ENCODE peak calls at places on chromosomes 16 and 17, in five cellular contexts. N is aorta, E is NCI-H1092 treated with DMSO at 0.1 percent for 48 hours, H is IMR-90, S is NCI-H2081 treated with DMSO at 0.1 percent for 48 hours. F is an unnamed sample.

GRCh38 chr17:17510456-17511292 is 14.5 kb upstream of the RASD1 start:
- DNase-seq in N (peak; percentile 29), H (no peak), S (no peak), E (no peak), F (peak; percentile 27)

GRCh38 chr17:51059781-51060180 is 60.9 kb downstream of the SPAG9 start:
- DNase-seq in E (no peak), N (no peak), S (no peak), H (peak; percentile 70), F (no peak)

GRCh38 chr17:82687375-82687861 is 11.1 kb downstream of the RAB40B start:
- DNase-seq in S (no peak), H (peak; percentile 15), N (peak; percentile 12), E (no peak), F (no peak)

GRCh38 chr17:41734139-41734948 is at the start of gene HAP1:
- DNase-seq in E (no peak), N (no peak), S (no peak), H (peak; percentile 8), F (no peak)

GRCh38 chr17:29674270-29674669 is 51.6 kb upstream of the CORO6 start:
- DNase-seq in E (no peak), N (no peak), H (no peak), S (no peak), F (no peak)

GRCh38 chr17:77235370-77236080 is 94.8 kb downstream of the SEC14L1 start:
- DNase-seq in E (no peak), H (peak; percentile 88), N (peak; percentile 88), S (no peak), F (peak; percentile 77)

GRCh38 chr17:39751016-39751543 is 13.3 kb downstream of the GRB7 start:
- DNase-seq in S (no peak), N (no peak), H (no peak), E (no peak), F (no peak)

GRCh38 chr17:3770471-3770870 is 30.5 kb downstream of the ITGAE start:
- DNase-seq in N (peak; percentile 52), S (no peak), E (no peak), H (no peak), F (no peak)

GRCh38 chr16:48206594-48207242 is 37.4 kb upstream of the LONP2 start:
- DNase-seq in E (no peak), H (peak; percentile 13), S (no peak), N (no peak), F (no peak)

GRCh38 chr16:30665155-30665829 is 7.1 kb downstream of the FBRS start:
- DNase-seq in S (no peak), E (no peak), N (no peak), H (no peak), F (no peak)

GRCh38 chr16:66651965-66652364 is 44.6 kb downstream of the CMTM4 start:
- DNase-seq in S (no peak), H (no peak), N (no peak), E (no peak), F (no peak)